ENCODE peak calls at places on chromosomes 1 and 21, in eight cellular contexts. B, F, T, I, H, G, L and Q are unnamed samples.

GRCh38 chr1:226708967-226709396 is 30.1 kb downstream of the ITPKB start:
- DNase-seq in H (no peak), T (peak), G (no peak), I (no peak), B (no peak), L (no peak), F (no peak), Q (no peak)

GRCh38 chr1:193462629-193463320 is 276.4 kb upstream of the B3GALT2 start:
- DNase-seq in B (no peak), F (no peak), G (no peak), I (no peak), L (no peak), T (no peak), H (no peak), Q (peak)

GRCh38 chr1:61606448-61607312 is 118.3 kb downstream of the TM2D1 start:
- DNase-seq in G (no peak), H (no peak), F (no peak), B (peak), I (no peak), T (no peak), L (no peak), Q (no peak)

GRCh38 chr1:109617291-109617801 is 2.1 kb downstream of the GNAT2 start:
- DNase-seq in I (peak), T (no peak), B (no peak), G (no peak), H (peak), L (no peak), F (no peak), Q (no peak)

GRCh38 chr1:118214866-118215265 is 29.8 kb upstream of the SPAG17 start:
- DNase-seq in L (no peak), G (no peak), I (no peak), B (no peak), H (no peak), F (no peak), T (no peak), Q (no peak)

GRCh38 chr1:226704169-226704921 is 34.7 kb downstream of the ITPKB start:
- DNase-seq in H (no peak), I (no peak), F (no peak), L (no peak), T (no peak), B (no peak), G (no peak), Q (no peak)

GRCh38 chr1:5881526-5882222 is 110.6 kb downstream of the NPHP4 start:
- DNase-seq in T (no peak), I (no peak), H (no peak), B (no peak), G (no peak), L (no peak), F (no peak), Q (no peak)

GRCh38 chr1:219416598-219417238 is 196.2 kb downstream of the ZC3H11B start:
- DNase-seq in L (peak), F (peak), T (peak), H (no peak), I (peak), B (no peak), G (peak), Q (peak)

GRCh38 chr1:43234267-43234666 is 35.5 kb upstream of the TMEM125 start:
- DNase-seq in G (no peak), F (no peak), L (peak), T (no peak), B (peak), I (no peak), H (no peak), Q (no peak)

GRCh38 chr1:39819091-39819812 is 30.6 kb upstream of the BMP8B start:
- DNase-seq in L (no peak), B (peak), T (no peak), G (no peak), H (no peak), I (peak), F (no peak), Q (no peak)

GRCh38 chr1:160521554-160521953 is 1.5 kb downstream of the SLAMF6 start:
- DNase-seq in L (no peak), B (no peak), G (no peak), F (no peak), I (no peak), T (no peak), H (no peak), Q (no peak)

GRCh38 chr21:41952568-41953248 is 1.1 kb downstream of the C2CD2 start:
- DNase-seq in T (no peak), G (peak), I (no peak), B (no peak), L (no peak), H (no peak), F (no peak), Q (no peak)

GRCh38 chr21:30186242-30186641 is 19.6 kb upstream of the CLDN17 start:
- DNase-seq in T (no peak), G (no peak), F (no peak), I (no peak), L (no peak), B (no peak), H (no peak), Q (no peak)

GRCh38 chr1:1137256-1138045 is 21.6 kb upstream of the C1orf159 start:
- DNase-seq in L (no peak), F (no peak), G (no peak), T (peak), H (no peak), B (no peak), I (peak), Q (no peak)

GRCh38 chr1:42318601-42319000 is 16.4 kb downstream of the FOXJ3 start:
- DNase-seq in H (no peak), B (no peak), L (no peak), T (no peak), G (no peak), I (no peak), F (no peak), Q (no peak)

GRCh38 chr1:202982715-202983435 is 15.8 kb upstream of the CYB5R1 start:
- DNase-seq in H (no peak), T (no peak), B (no peak), F (no peak), I (no peak), L (no peak), G (no peak), Q (no peak)

GRCh38 chr1:214135886-214136285 is 145.1 kb upstream of the SMYD2 start:
- DNase-seq in G (no peak), B (no peak), T (no peak), H (peak), L (no peak), F (no peak), I (no peak), Q (no peak)

GRCh38 chr1:67748630-67749029 is 63.6 kb downstream of the GADD45A start:
- DNase-seq in B (no peak), L (no peak), G (no peak), I (peak), F (no peak), H (no peak), T (no peak), Q (no peak)

GRCh38 chr1:62131093-62131725 is 63.4 kb upstream of the L1TD1 start:
- DNase-seq in G (peak), F (no peak), H (no peak), B (no peak), L (no peak), I (peak), T (no peak), Q (peak)